ENCODE peak calls at places on chromosome 7, in nine cellular contexts. L is GM23248, D is ovary, O is H9, J is cardiac muscle cell, Q is Peyer's patch, X is tibial artery, N is pancreas, B is testis. S is an unnamed sample.

GRCh38 chr7:122887198-122887597 is 938 bp upstream of the CADPS2 start:
- DNase-seq in L (peak; percentile 82), D (peak; percentile 44), O (peak; percentile 66), J (peak; percentile 70), Q (peak; percentile 65), X (peak; percentile 79), N (peak; percentile 85), B (peak; percentile 88), S (no peak)

GRCh38 chr7:39527296-39527695 is 38.9 kb upstream of the YAE1 start:
- DNase-seq in L (peak; percentile 11), D (no peak), O (no peak), J (peak; percentile 20), Q (no peak), X (no peak), N (no peak), B (no peak), S (no peak)

GRCh38 chr7:86823769-86824168 is 180.1 kb downstream of the GRM3 start:
- DNase-seq in L (no peak), D (no peak), O (no peak), J (no peak), Q (no peak), X (no peak), N (no peak), B (no peak), S (no peak)

GRCh38 chr7:101691822-101692384 is 62.8 kb upstream of the MYL10 start:
- DNase-seq in L (no peak), D (no peak), O (no peak), J (no peak), Q (peak; percentile 70), X (no peak), N (no peak), B (no peak), S (no peak)

GRCh38 chr7:43583424-43584199 is 704 bp downstream of the STK17A start:
- DNase-seq in L (peak; percentile 75), D (peak; percentile 75), O (peak; percentile 51), J (peak; percentile 55), Q (peak; percentile 84), X (peak; percentile 73), N (peak; percentile 90), B (peak; percentile 78), S (peak; percentile 79)

GRCh38 chr7:93011351-93012294 is 106.2 kb downstream of the SAMD9 start:
- DNase-seq in L (peak; percentile 97), D (no peak), O (no peak), J (peak; percentile 91), Q (no peak), X (no peak), N (no peak), B (no peak), S (no peak)

GRCh38 chr7:461453-462172 is 58.0 kb downstream of the PDGFA start:
- DNase-seq in L (no peak), D (no peak), O (no peak), J (peak; percentile 68), Q (no peak), X (no peak), N (peak; percentile 72), B (no peak), S (no peak)

GRCh38 chr7:106871793-106872571 is 6.9 kb downstream of the PIK3CG start:
- DNase-seq in L (no peak), D (no peak), O (no peak), J (no peak), Q (no peak), X (no peak), N (no peak), B (no peak), S (no peak)

GRCh38 chr7:43639858-43640491 is 57.1 kb downstream of the STK17A start:
- DNase-seq in L (peak; percentile 83), D (peak; percentile 68), O (no peak), J (peak; percentile 86), Q (peak; percentile 73), X (peak; percentile 38), N (no peak), B (peak; percentile 33), S (no peak)

GRCh38 chr7:1595636-1596035 is 25.8 kb upstream of the PSMG3 start:
- DNase-seq in L (no peak), D (no peak), O (no peak), J (no peak), Q (no peak), X (no peak), N (no peak), B (no peak), S (no peak)

GRCh38 chr7:1596181-1597043 is 26.6 kb upstream of the PSMG3 start:
- DNase-seq in L (no peak), D (no peak), O (no peak), J (no peak), Q (no peak), X (no peak), N (no peak), B (no peak), S (no peak)

GRCh38 chr7:1593904-1594421 is 24.1 kb upstream of the PSMG3 start:
- DNase-seq in L (no peak), D (no peak), O (no peak), J (no peak), Q (no peak), X (no peak), N (no peak), B (no peak), S (no peak)

GRCh38 chr7:1593091-1593866 is 23.4 kb upstream of the PSMG3 start:
- DNase-seq in L (peak; percentile 34), D (no peak), O (peak; percentile 52), J (peak; percentile 5), Q (no peak), X (no peak), N (no peak), B (no peak), S (no peak)

DNA sequence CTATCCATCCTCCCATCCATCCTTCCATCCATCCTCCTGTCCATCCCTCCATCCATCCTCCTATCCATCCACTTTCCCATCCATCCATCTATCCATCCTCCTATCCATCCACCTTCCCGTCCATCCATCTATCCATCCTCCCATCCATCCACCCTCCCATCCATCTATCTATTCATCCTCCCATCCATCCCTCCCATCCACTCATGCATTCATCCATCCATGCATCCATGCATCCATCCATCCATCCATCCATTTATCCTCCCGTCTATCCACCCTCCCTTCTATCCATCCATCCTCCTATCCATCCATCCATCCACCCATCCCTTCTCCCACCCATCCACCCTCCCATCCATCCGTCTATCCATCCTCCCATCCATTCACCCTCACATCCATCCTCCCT is 25.2 kb upstream of the PSMG3 start:
- DNase-seq in L (no peak), D (no peak), O (no peak), J (no peak), Q (no peak), X (no peak), N (no peak), B (no peak), S (no peak)
- H3K27me3 ChIP-seq in L (peaks cover 21% of the 10 kb centered on the region), D (no peaks in the 10 kb centered on the region), O (no peaks in the 10 kb centered on the region), J (peaks cover 23% of the 10 kb centered on the region), Q (no peaks in the 10 kb centered on the region), X (no peaks in the 10 kb centered on the region), N (no peaks in the 10 kb centered on the region), B (no peaks in the 10 kb centered on the region), S (peaks cover 11% of the 10 kb centered on the region)

GRCh38 chr7:116802144-116802747 is 60.1 kb upstream of the CAPZA2 start:
- DNase-seq in L (peak; percentile 69), D (no peak), O (no peak), J (no peak), Q (no peak), X (no peak), N (no peak), B (no peak), S (no peak)
- H3K27ac ChIP-seq in L (peak overlapping the region; percentile 79), D (no peak overlapping the region), O (no peak overlapping the region), J (no peak overlapping the region), Q (no peak overlapping the region), X (peak overlapping the region; percentile 46), N (no peak overlapping the region), B (no peak overlapping the region), S (no peak overlapping the region)

DNA sequence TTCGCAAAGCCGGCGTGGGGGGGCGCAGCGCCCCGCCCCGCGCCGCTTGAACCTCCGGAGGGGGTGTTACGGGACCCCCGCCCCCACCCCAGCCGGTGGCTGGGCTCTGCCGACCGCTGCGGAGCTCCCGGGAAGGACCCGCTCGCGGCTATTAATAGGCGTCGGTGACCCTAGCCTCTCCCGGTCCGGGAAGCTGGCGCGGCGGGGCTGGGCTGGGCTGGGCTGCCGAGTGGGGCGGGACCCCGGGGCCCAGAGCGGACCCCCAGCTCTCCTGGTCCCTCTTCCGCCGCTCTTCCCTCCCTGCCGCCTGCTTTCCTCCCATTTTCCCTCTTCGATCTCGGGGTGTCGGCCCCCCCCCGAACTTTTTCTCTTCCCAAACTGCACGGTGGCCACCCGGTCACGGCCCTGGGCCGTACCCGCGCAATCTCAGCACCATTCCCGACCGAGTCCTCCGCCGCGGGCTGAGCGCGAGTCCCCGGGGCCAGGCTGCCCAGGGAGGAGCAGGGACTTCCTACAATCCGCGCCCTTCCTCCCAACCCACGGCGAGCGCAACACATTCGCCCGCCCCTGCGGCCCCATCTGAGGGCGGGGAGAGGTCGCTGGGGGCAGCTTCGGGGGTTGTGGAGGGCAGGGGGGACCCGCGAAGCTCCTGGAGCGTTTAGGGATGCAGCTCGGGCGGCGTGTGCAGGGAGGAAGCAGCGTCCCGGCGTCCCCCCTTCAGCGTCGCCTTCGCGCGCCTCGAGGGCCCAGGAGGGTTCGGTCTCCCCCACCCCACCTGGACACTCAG is 3.1 kb upstream of the ELFN1 start:
- DNase-seq in L (peak; percentile 62), D (no peak), O (peak; percentile 36), J (no peak), Q (peak; percentile 52), X (peak; percentile 20), N (peak; percentile 68), B (no peak), S (peak; percentile 36)
- H3K27me3 ChIP-seq in L (peaks cover 4% of the 10 kb centered on the region), D (peaks cover 17% of the 10 kb centered on the region), O (peaks cover 51% of the 10 kb centered on the region), J (peaks cover 18% of the 10 kb centered on the region), Q (no peaks in the 10 kb centered on the region), X (no peaks in the 10 kb centered on the region), N (peaks cover 9% of the 10 kb centered on the region), B (no peaks in the 10 kb centered on the region), S (peaks cover 23% of the 10 kb centered on the region)

GRCh38 chr7:46589282-46589681 is 668.2 kb upstream of the IGFBP3 start:
- DNase-seq in L (no peak), D (no peak), O (no peak), J (peak; percentile 83), Q (no peak), X (no peak), N (no peak), B (no peak), S (no peak)

GRCh38 chr7:46581276-46581675 is 660.2 kb upstream of the IGFBP3 start:
- DNase-seq in L (no peak), D (no peak), O (no peak), J (no peak), Q (no peak), X (no peak), N (no peak), B (no peak), S (no peak)

GRCh38 chr7:46583606-46584005 is 662.5 kb upstream of the IGFBP3 start:
- DNase-seq in L (peak; percentile 90), D (no peak), O (no peak), J (no peak), Q (no peak), X (no peak), N (no peak), B (no peak), S (no peak)

GRCh38 chr7:46580756-46581155 is 659.7 kb upstream of the IGFBP3 start:
- DNase-seq in L (no peak), D (no peak), O (no peak), J (no peak), Q (no peak), X (no peak), N (no peak), B (no peak), S (no peak)

DNA sequence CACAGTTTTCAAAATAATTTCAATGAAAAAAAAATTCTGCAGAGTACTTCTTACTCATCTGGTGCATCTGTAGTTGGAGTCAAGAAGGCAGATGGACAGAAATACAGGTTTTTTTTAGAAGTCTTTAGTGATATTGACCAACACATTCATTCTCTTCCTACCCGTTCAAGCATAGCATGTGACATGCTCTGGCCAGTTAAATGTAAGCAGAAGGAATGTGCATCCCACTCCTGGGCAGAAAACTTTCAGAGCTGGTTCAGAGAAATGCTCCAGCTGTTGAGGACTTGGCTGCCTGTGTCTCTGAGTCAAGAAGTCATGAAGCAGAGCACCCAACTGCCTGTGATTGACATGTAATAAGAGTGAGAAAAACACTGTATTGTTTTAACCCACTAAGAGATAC is 665.3 kb upstream of the IGFBP3 start:
- DNase-seq in L (peak; percentile 13), D (no peak), O (no peak), J (peak; percentile 74), Q (no peak), X (no peak), N (no peak), B (no peak), S (no peak)
- H3K27ac ChIP-seq in L (no peak overlapping the region), D (no peak overlapping the region), O (no peak overlapping the region), J (no peak overlapping the region), Q (no peak overlapping the region), X (no peak overlapping the region), N (no peak overlapping the region), B (no peak overlapping the region), S (no peak overlapping the region)

S was measured in CD8-positive, alpha-beta memory T cell.